ENCODE peak calls at places on chromosomes 5 and 9, in nine cellular contexts. L is A549, Z is mammary epithelial cell, F is neural progenitor cell, G is HAP-1, U is PC-3, N is ascending aorta, P is upper lobe of right lung, J is HepG2. A is an unnamed sample.
A peak's percentile ranks its signal among the peaks of the same experiment; 100 is the strongest.

GRCh38 chr5:107799306-107799705 is 128.6 kb upstream of the EFNA5 start:
- DNase-seq in Z (no peak), U (no peak), G (no peak), P (no peak), J (no peak), F (peak; percentile 26), N (no peak), L (no peak), A (no peak)

GRCh38 chr5:161058751-161059150 is 206.7 kb upstream of the ATP10B start:
- DNase-seq in L (no peak), Z (no peak), U (no peak), N (no peak), G (no peak), J (no peak), P (no peak), F (no peak), A (no peak)

GRCh38 chr5:60823574-60823973 is 20.5 kb downstream of the ELOVL7 start:
- DNase-seq in P (no peak), U (no peak), N (no peak), J (no peak), F (no peak), L (no peak), Z (no peak), G (no peak), A (no peak)

GRCh38 chr9:112203536-112203935 is 28.4 kb upstream of the SUSD1 start:
- DNase-seq in L (no peak), N (no peak), J (no peak), F (no peak), U (peak; percentile 33), Z (peak; percentile 60), P (no peak), G (no peak), A (no peak)

GRCh38 chr9:87327567-87328125 is 170.0 kb upstream of the DAPK1 start:
- DNase-seq in J (no peak), L (no peak), U (peak; percentile 23), Z (peak; percentile 76), G (no peak), F (no peak), N (no peak), P (no peak), A (no peak)

GRCh38 chr5:115033861-115034260 is 135.8 kb downstream of the TRIM36 start:
- DNase-seq in N (no peak), P (no peak), G (no peak), Z (no peak), J (peak; percentile 6), U (no peak), L (no peak), F (peak; percentile 30), A (no peak)

GRCh38 chr5:140642718-140643117 is 3.5 kb downstream of the TMCO6 start:
- DNase-seq in J (no peak), U (no peak), Z (no peak), P (no peak), G (no peak), L (no peak), N (no peak), F (no peak), A (no peak)

GRCh38 chr5:98927242-98927987 is 1.4 kb downstream of the CHD1 start:
- DNase-seq in J (no peak), N (peak; percentile 70), P (no peak), F (peak; percentile 51), U (peak; percentile 71), L (peak; percentile 14), G (peak; percentile 48), Z (peak; percentile 74), A (no peak)

GRCh38 chr5:179263391-179264052 is 81.7 kb downstream of the ADAMTS2 start:
- DNase-seq in N (peak; percentile 38), U (no peak), F (no peak), P (peak; percentile 46), L (no peak), G (no peak), Z (no peak), J (no peak), A (peak; percentile 62)

GRCh38 chr5:6525910-6526309 is 77.3 kb downstream of the UBE2QL1 start:
- DNase-seq in Z (no peak), G (no peak), L (peak; percentile 40), N (no peak), J (peak; percentile 21), F (peak; percentile 58), U (peak; percentile 92), P (no peak), A (no peak)

GRCh38 chr9:93052791-93053540 is 5.5 kb upstream of the SUSD3 start:
- DNase-seq in N (no peak), L (no peak), U (no peak), P (no peak), F (peak; percentile 38), Z (no peak), J (no peak), G (no peak), A (peak; percentile 34)

GRCh38 chr5:72723584-72723983 is 92.9 kb upstream of the TNPO1 start:
- DNase-seq in Z (peak; percentile 26), N (no peak), J (no peak), P (no peak), U (peak; percentile 49), F (no peak), L (no peak), G (no peak), A (no peak)

GRCh38 chr5:53479656-53480473 is 564 bp upstream of the FST start:
- DNase-seq in Z (peak; percentile 77), G (no peak), J (peak; percentile 73), L (peak; percentile 41), F (peak; percentile 82), P (peak; percentile 77), N (peak; percentile 66), U (peak; percentile 77), A (peak; percentile 79)

GRCh38 chr5:96247097-96247675 is 185.9 kb downstream of the PCSK1 start:
- DNase-seq in P (no peak), U (no peak), G (no peak), J (no peak), Z (peak; percentile 93), F (no peak), N (peak; percentile 90), L (no peak), A (no peak)

GRCh38 chr5:179315356-179315890 is 29.8 kb downstream of the ADAMTS2 start:
- DNase-seq in Z (no peak), F (no peak), J (no peak), U (no peak), P (peak; percentile 27), L (no peak), G (no peak), N (no peak), A (peak; percentile 52)

GRCh38 chr9:134455951-134456739 is 129.9 kb downstream of the RXRA start:
- DNase-seq in J (no peak), F (no peak), Z (peak; percentile 73), U (peak; percentile 64), P (peak; percentile 91), L (peak; percentile 59), G (no peak), N (peak; percentile 96), A (no peak)

GRCh38 chr9:73135394-73135793 is 16.3 kb upstream of the ANXA1 start:
- DNase-seq in J (no peak), G (no peak), L (no peak), N (no peak), P (no peak), F (no peak), Z (peak; percentile 80), U (peak; percentile 51), A (no peak)

GRCh38 chr9:73137914-73138313 is 13.8 kb upstream of the ANXA1 start:
- DNase-seq in F (no peak), P (no peak), L (no peak), U (no peak), N (no peak), G (no peak), Z (peak; percentile 42), J (no peak), A (no peak)

GRCh38 chr9:73141282-73141681 is 10.4 kb upstream of the ANXA1 start:
- DNase-seq in J (no peak), N (no peak), F (no peak), L (no peak), Z (no peak), P (no peak), U (no peak), G (no peak), A (no peak)

GRCh38 chr9:73133921-73134407 is 17.7 kb upstream of the ANXA1 start:
- DNase-seq in L (no peak), F (no peak), G (no peak), J (no peak), N (no peak), Z (peak; percentile 98), U (peak; percentile 60), P (no peak), A (peak; percentile 73)

GRCh38 chr9:73137286-73137899 is 14.3 kb upstream of the ANXA1 start:
- DNase-seq in Z (peak; percentile 81), N (no peak), U (peak; percentile 68), L (no peak), F (peak; percentile 27), P (no peak), J (no peak), G (no peak), A (no peak)
- H3K4me1 ChIP-seq in Z (peaks cover 35% of the 10 kb centered on the region), N (no peaks in the 10 kb centered on the region), U (peaks cover 45% of the 10 kb centered on the region), L (peaks cover 62% of the 10 kb centered on the region), F (peaks cover 12% of the 10 kb centered on the region), P (peaks cover 13% of the 10 kb centered on the region), J (no peaks in the 10 kb centered on the region), G (peaks cover 21% of the 10 kb centered on the region), A (peaks cover 61% of the 10 kb centered on the region)

GRCh38 chr9:123073991-123074422 is 40.5 kb downstream of the GPR21 start:
- DNase-seq in L (no peak), N (no peak), J (no peak), F (no peak), U (no peak), P (no peak), G (no peak), Z (peak; percentile 8), A (no peak)
- H3K4me1 ChIP-seq in L (no peaks in the 10 kb centered on the region), N (peaks cover 8% of the 10 kb centered on the region), J (no peaks in the 10 kb centered on the region), F (no peaks in the 10 kb centered on the region), U (no peaks in the 10 kb centered on the region), P (peaks cover 16% of the 10 kb centered on the region), G (no peaks in the 10 kb centered on the region), Z (no peaks in the 10 kb centered on the region), A (no peaks in the 10 kb centered on the region)

DNA sequence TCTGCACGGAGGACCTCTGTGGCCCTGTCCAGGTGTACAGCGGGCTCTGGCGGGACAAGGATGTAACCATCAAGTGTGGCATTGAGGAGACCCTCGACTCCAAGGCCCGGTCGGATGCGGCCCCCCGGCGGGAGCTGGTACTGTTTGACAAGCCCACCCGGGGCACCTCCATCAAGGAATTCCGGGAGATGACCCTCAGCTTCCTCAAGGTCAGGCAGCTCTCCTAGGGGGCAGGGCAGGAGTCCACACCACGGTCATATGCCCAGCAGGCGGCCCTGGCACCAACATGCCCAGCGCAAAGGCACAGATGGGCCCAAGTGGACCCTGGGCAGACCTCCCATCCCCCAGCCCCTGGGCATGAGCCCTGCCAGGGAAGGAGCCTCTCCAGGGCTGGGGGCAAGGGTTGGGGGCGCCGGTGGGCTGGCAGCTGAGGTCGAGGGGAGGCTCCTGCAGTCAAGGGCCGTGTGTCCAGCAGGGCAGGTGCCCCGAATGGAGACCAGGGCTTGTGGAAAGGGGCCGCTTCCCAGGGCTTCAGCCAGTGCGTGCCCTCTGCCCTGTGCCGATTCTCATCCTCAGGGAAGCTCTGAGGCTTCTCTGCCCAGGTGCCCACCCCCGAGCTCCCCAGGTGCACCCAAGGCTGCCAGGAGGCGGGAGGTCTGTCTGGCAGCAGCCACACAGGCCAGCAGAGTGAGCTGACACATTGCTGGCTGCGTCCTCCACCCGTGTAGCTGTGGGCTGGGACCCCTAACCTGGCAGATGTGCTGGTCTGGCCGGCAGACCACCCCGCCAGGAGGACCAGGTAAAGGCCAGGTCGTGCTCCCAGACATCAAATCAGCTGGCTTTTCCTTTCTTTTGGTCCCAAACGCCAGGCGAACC is 10.0 kb downstream of the DIPK1B start:
- DNase-seq in P (no peak), U (no peak), Z (no peak), L (no peak), G (no peak), F (no peak), N (no peak), J (no peak), A (no peak)
- H3K4me1 ChIP-seq in P (peaks cover 53% of the 10 kb centered on the region), U (peaks cover 15% of the 10 kb centered on the region), Z (peaks cover 18% of the 10 kb centered on the region), L (peaks cover 75% of the 10 kb centered on the region), G (peaks cover 11% of the 10 kb centered on the region), F (peaks cover 20% of the 10 kb centered on the region), N (peaks cover 10% of the 10 kb centered on the region), J (peaks cover 31% of the 10 kb centered on the region), A (peaks cover 24% of the 10 kb centered on the region)

GRCh38 chr5:122751293-122751753 is 23.6 kb upstream of the SNX2 start:
- DNase-seq in L (no peak), J (no peak), N (peak; percentile 71), P (no peak), Z (peak; percentile 96), U (no peak), G (peak; percentile 28), F (no peak), A (no peak)
- H3K4me1 ChIP-seq in L (no peaks in the 10 kb centered on the region), J (no peaks in the 10 kb centered on the region), N (no peaks in the 10 kb centered on the region), P (no peaks in the 10 kb centered on the region), Z (peaks cover 31% of the 10 kb centered on the region), U (peaks cover 2% of the 10 kb centered on the region), G (peaks cover 8% of the 10 kb centered on the region), F (peaks cover 12% of the 10 kb centered on the region), A (peaks cover 17% of the 10 kb centered on the region)

A was measured in RWPE2.